ENCODE peak calls at places on chromosomes 3 and 15, in seven cellular contexts. One of them, this sample, is unnamed.

GRCh38 chr3:131221731-131222130 is 159.8 kb upstream of the NUDT16 start:
- DNase-seq in kidney epithelial cell: no peak
- DNase-seq in stimulated activated CD4-positive, alpha-beta T cell treated with anti-CD3 and anti-CD28 coated beads, Interleukin-1b, Interleukin-23, amount 100 ng/mL, for 24 hours: no peak
- DNase-seq in stimulated activated CD8-positive, alpha-beta memory T cell treated with anti-CD3 and anti-CD28 coated beads, Interleukin-15, amount 100 ng/mL, for 4 hours: no peak
- DNase-seq in nephron progenitor cell: no peak
- DNase-seq in right atrium auricular region: no peak
- DNase-seq in activated CD4-positive, alpha-beta T cell treated with anti-CD3 and anti-CD28 coated beads, Interleukin-2, amount 50 U/mL, for 1 hour: no peak
- DNase-seq in this sample: no peak

GRCh38 chr3:182201769-182202168 is 490.0 kb downstream of the SOX2 start:
- DNase-seq in kidney epithelial cell: no peak
- DNase-seq in stimulated activated CD4-positive, alpha-beta T cell treated with anti-CD3 and anti-CD28 coated beads, Interleukin-1b, Interleukin-23, amount 100 ng/mL, for 24 hours: no peak
- DNase-seq in stimulated activated CD8-positive, alpha-beta memory T cell treated with anti-CD3 and anti-CD28 coated beads, Interleukin-15, amount 100 ng/mL, for 4 hours: no peak
- DNase-seq in nephron progenitor cell: no peak
- DNase-seq in right atrium auricular region: no peak
- DNase-seq in activated CD4-positive, alpha-beta T cell treated with anti-CD3 and anti-CD28 coated beads, Interleukin-2, amount 50 U/mL, for 1 hour: no peak
- DNase-seq in this sample: no peak

GRCh38 chr3:160027541-160028195 is 39.0 kb downstream of the IL12A start:
- DNase-seq in kidney epithelial cell: no peak
- DNase-seq in stimulated activated CD4-positive, alpha-beta T cell treated with anti-CD3 and anti-CD28 coated beads, Interleukin-1b, Interleukin-23, amount 100 ng/mL, for 24 hours: no peak
- DNase-seq in stimulated activated CD8-positive, alpha-beta memory T cell treated with anti-CD3 and anti-CD28 coated beads, Interleukin-15, amount 100 ng/mL, for 4 hours: no peak
- DNase-seq in nephron progenitor cell: no peak
- DNase-seq in right atrium auricular region: no peak
- DNase-seq in activated CD4-positive, alpha-beta T cell treated with anti-CD3 and anti-CD28 coated beads, Interleukin-2, amount 50 U/mL, for 1 hour: no peak
- DNase-seq in this sample: no peak

GRCh38 chr15:38588672-38589071 is 24.1 kb upstream of the RASGRP1 start:
- DNase-seq in kidney epithelial cell: no peak
- DNase-seq in stimulated activated CD4-positive, alpha-beta T cell treated with anti-CD3 and anti-CD28 coated beads, Interleukin-1b, Interleukin-23, amount 100 ng/mL, for 24 hours: no peak
- DNase-seq in stimulated activated CD8-positive, alpha-beta memory T cell treated with anti-CD3 and anti-CD28 coated beads, Interleukin-15, amount 100 ng/mL, for 4 hours: no peak
- DNase-seq in nephron progenitor cell: no peak
- DNase-seq in right atrium auricular region: no peak
- DNase-seq in activated CD4-positive, alpha-beta T cell treated with anti-CD3 and anti-CD28 coated beads, Interleukin-2, amount 50 U/mL, for 1 hour: no peak
- DNase-seq in this sample: no peak

GRCh38 chr3:21326704-21327103 is 424.3 kb downstream of the ZNF385D start:
- DNase-seq in kidney epithelial cell: no peak
- DNase-seq in stimulated activated CD4-positive, alpha-beta T cell treated with anti-CD3 and anti-CD28 coated beads, Interleukin-1b, Interleukin-23, amount 100 ng/mL, for 24 hours: no peak
- DNase-seq in stimulated activated CD8-positive, alpha-beta memory T cell treated with anti-CD3 and anti-CD28 coated beads, Interleukin-15, amount 100 ng/mL, for 4 hours: no peak
- DNase-seq in nephron progenitor cell: no peak
- DNase-seq in right atrium auricular region: no peak
- DNase-seq in activated CD4-positive, alpha-beta T cell treated with anti-CD3 and anti-CD28 coated beads, Interleukin-2, amount 50 U/mL, for 1 hour: no peak
- DNase-seq in this sample: no peak

GRCh38 chr15:45442497-45443135 is 64.3 kb upstream of the GATM start:
- DNase-seq in kidney epithelial cell: no peak
- DNase-seq in stimulated activated CD4-positive, alpha-beta T cell treated with anti-CD3 and anti-CD28 coated beads, Interleukin-1b, Interleukin-23, amount 100 ng/mL, for 24 hours: no peak
- DNase-seq in stimulated activated CD8-positive, alpha-beta memory T cell treated with anti-CD3 and anti-CD28 coated beads, Interleukin-15, amount 100 ng/mL, for 4 hours: no peak
- DNase-seq in nephron progenitor cell: no peak
- DNase-seq in right atrium auricular region: peak
- DNase-seq in activated CD4-positive, alpha-beta T cell treated with anti-CD3 and anti-CD28 coated beads, Interleukin-2, amount 50 U/mL, for 1 hour: no peak
- DNase-seq in this sample: no peak

GRCh38 chr15:101255615-101256350 is 3.9 kb upstream of the CHSY1 start:
- DNase-seq in kidney epithelial cell: no peak
- DNase-seq in stimulated activated CD4-positive, alpha-beta T cell treated with anti-CD3 and anti-CD28 coated beads, Interleukin-1b, Interleukin-23, amount 100 ng/mL, for 24 hours: no peak
- DNase-seq in stimulated activated CD8-positive, alpha-beta memory T cell treated with anti-CD3 and anti-CD28 coated beads, Interleukin-15, amount 100 ng/mL, for 4 hours: no peak
- DNase-seq in nephron progenitor cell: no peak
- DNase-seq in right atrium auricular region: no peak
- DNase-seq in activated CD4-positive, alpha-beta T cell treated with anti-CD3 and anti-CD28 coated beads, Interleukin-2, amount 50 U/mL, for 1 hour: no peak
- DNase-seq in this sample: no peak

GRCh38 chr3:184766555-184767261 is 45.3 kb upstream of the VPS8 start:
- DNase-seq in kidney epithelial cell: no peak
- DNase-seq in stimulated activated CD4-positive, alpha-beta T cell treated with anti-CD3 and anti-CD28 coated beads, Interleukin-1b, Interleukin-23, amount 100 ng/mL, for 24 hours: no peak
- DNase-seq in stimulated activated CD8-positive, alpha-beta memory T cell treated with anti-CD3 and anti-CD28 coated beads, Interleukin-15, amount 100 ng/mL, for 4 hours: no peak
- DNase-seq in nephron progenitor cell: no peak
- DNase-seq in right atrium auricular region: no peak
- DNase-seq in activated CD4-positive, alpha-beta T cell treated with anti-CD3 and anti-CD28 coated beads, Interleukin-2, amount 50 U/mL, for 1 hour: no peak
- DNase-seq in this sample: no peak

GRCh38 chr15:57158589-57158988 is 217.7 kb upstream of the CGNL1 start:
- DNase-seq in kidney epithelial cell: peak
- DNase-seq in stimulated activated CD4-positive, alpha-beta T cell treated with anti-CD3 and anti-CD28 coated beads, Interleukin-1b, Interleukin-23, amount 100 ng/mL, for 24 hours: no peak
- DNase-seq in stimulated activated CD8-positive, alpha-beta memory T cell treated with anti-CD3 and anti-CD28 coated beads, Interleukin-15, amount 100 ng/mL, for 4 hours: no peak
- DNase-seq in nephron progenitor cell: no peak
- DNase-seq in right atrium auricular region: no peak
- DNase-seq in activated CD4-positive, alpha-beta T cell treated with anti-CD3 and anti-CD28 coated beads, Interleukin-2, amount 50 U/mL, for 1 hour: no peak
- DNase-seq in this sample: no peak

GRCh38 chr3:194586839-194587238 is 46.4 kb downstream of the TMEM44 start:
- DNase-seq in kidney epithelial cell: no peak
- DNase-seq in stimulated activated CD4-positive, alpha-beta T cell treated with anti-CD3 and anti-CD28 coated beads, Interleukin-1b, Interleukin-23, amount 100 ng/mL, for 24 hours: no peak
- DNase-seq in stimulated activated CD8-positive, alpha-beta memory T cell treated with anti-CD3 and anti-CD28 coated beads, Interleukin-15, amount 100 ng/mL, for 4 hours: no peak
- DNase-seq in nephron progenitor cell: no peak
- DNase-seq in right atrium auricular region: no peak
- DNase-seq in activated CD4-positive, alpha-beta T cell treated with anti-CD3 and anti-CD28 coated beads, Interleukin-2, amount 50 U/mL, for 1 hour: no peak
- DNase-seq in this sample: no peak

GRCh38 chr3:197349368-197349767 is 51.0 kb upstream of the DLG1 start:
- DNase-seq in kidney epithelial cell: no peak
- DNase-seq in stimulated activated CD4-positive, alpha-beta T cell treated with anti-CD3 and anti-CD28 coated beads, Interleukin-1b, Interleukin-23, amount 100 ng/mL, for 24 hours: no peak
- DNase-seq in stimulated activated CD8-positive, alpha-beta memory T cell treated with anti-CD3 and anti-CD28 coated beads, Interleukin-15, amount 100 ng/mL, for 4 hours: no peak
- DNase-seq in nephron progenitor cell: no peak
- DNase-seq in right atrium auricular region: no peak
- DNase-seq in activated CD4-positive, alpha-beta T cell treated with anti-CD3 and anti-CD28 coated beads, Interleukin-2, amount 50 U/mL, for 1 hour: no peak
- DNase-seq in this sample: no peak

GRCh38 chr3:106826861-106827311 is 550.4 kb upstream of the CCDC54 start:
- DNase-seq in kidney epithelial cell: no peak
- DNase-seq in stimulated activated CD4-positive, alpha-beta T cell treated with anti-CD3 and anti-CD28 coated beads, Interleukin-1b, Interleukin-23, amount 100 ng/mL, for 24 hours: no peak
- DNase-seq in stimulated activated CD8-positive, alpha-beta memory T cell treated with anti-CD3 and anti-CD28 coated beads, Interleukin-15, amount 100 ng/mL, for 4 hours: no peak
- DNase-seq in nephron progenitor cell: no peak
- DNase-seq in right atrium auricular region: no peak
- DNase-seq in activated CD4-positive, alpha-beta T cell treated with anti-CD3 and anti-CD28 coated beads, Interleukin-2, amount 50 U/mL, for 1 hour: no peak
- DNase-seq in this sample: no peak

GRCh38 chr3:28198970-28199369 is 42.4 kb upstream of the CMC1 start:
- DNase-seq in kidney epithelial cell: no peak
- DNase-seq in stimulated activated CD4-positive, alpha-beta T cell treated with anti-CD3 and anti-CD28 coated beads, Interleukin-1b, Interleukin-23, amount 100 ng/mL, for 24 hours: no peak
- DNase-seq in stimulated activated CD8-positive, alpha-beta memory T cell treated with anti-CD3 and anti-CD28 coated beads, Interleukin-15, amount 100 ng/mL, for 4 hours: no peak
- DNase-seq in nephron progenitor cell: no peak
- DNase-seq in right atrium auricular region: no peak
- DNase-seq in activated CD4-positive, alpha-beta T cell treated with anti-CD3 and anti-CD28 coated beads, Interleukin-2, amount 50 U/mL, for 1 hour: no peak
- DNase-seq in this sample: no peak

GRCh38 chr3:151316267-151316991 is at the start of gene GPR87:
- DNase-seq in kidney epithelial cell: peak
- DNase-seq in stimulated activated CD4-positive, alpha-beta T cell treated with anti-CD3 and anti-CD28 coated beads, Interleukin-1b, Interleukin-23, amount 100 ng/mL, for 24 hours: no peak
- DNase-seq in stimulated activated CD8-positive, alpha-beta memory T cell treated with anti-CD3 and anti-CD28 coated beads, Interleukin-15, amount 100 ng/mL, for 4 hours: no peak
- DNase-seq in nephron progenitor cell: no peak
- DNase-seq in right atrium auricular region: no peak
- DNase-seq in activated CD4-positive, alpha-beta T cell treated with anti-CD3 and anti-CD28 coated beads, Interleukin-2, amount 50 U/mL, for 1 hour: no peak
- DNase-seq in this sample: no peak

GRCh38 chr3:193835414-193835813 is 242.4 kb downstream of the OPA1 start:
- DNase-seq in kidney epithelial cell: no peak
- DNase-seq in stimulated activated CD4-positive, alpha-beta T cell treated with anti-CD3 and anti-CD28 coated beads, Interleukin-1b, Interleukin-23, amount 100 ng/mL, for 24 hours: no peak
- DNase-seq in stimulated activated CD8-positive, alpha-beta memory T cell treated with anti-CD3 and anti-CD28 coated beads, Interleukin-15, amount 100 ng/mL, for 4 hours: no peak
- DNase-seq in nephron progenitor cell: no peak
- DNase-seq in right atrium auricular region: no peak
- DNase-seq in activated CD4-positive, alpha-beta T cell treated with anti-CD3 and anti-CD28 coated beads, Interleukin-2, amount 50 U/mL, for 1 hour: no peak
- DNase-seq in this sample: no peak

GRCh38 chr3:127233371-127233770 is 40.4 kb downstream of the PRR23E start:
- DNase-seq in kidney epithelial cell: no peak
- DNase-seq in stimulated activated CD4-positive, alpha-beta T cell treated with anti-CD3 and anti-CD28 coated beads, Interleukin-1b, Interleukin-23, amount 100 ng/mL, for 24 hours: no peak
- DNase-seq in stimulated activated CD8-positive, alpha-beta memory T cell treated with anti-CD3 and anti-CD28 coated beads, Interleukin-15, amount 100 ng/mL, for 4 hours: no peak
- DNase-seq in nephron progenitor cell: peak
- DNase-seq in right atrium auricular region: no peak
- DNase-seq in activated CD4-positive, alpha-beta T cell treated with anti-CD3 and anti-CD28 coated beads, Interleukin-2, amount 50 U/mL, for 1 hour: no peak
- DNase-seq in this sample: no peak

GRCh38 chr15:43777293-43777819 is 590 bp upstream of the ELL3 start:
- DNase-seq in kidney epithelial cell: no peak
- DNase-seq in stimulated activated CD4-positive, alpha-beta T cell treated with anti-CD3 and anti-CD28 coated beads, Interleukin-1b, Interleukin-23, amount 100 ng/mL, for 24 hours: peak
- DNase-seq in stimulated activated CD8-positive, alpha-beta memory T cell treated with anti-CD3 and anti-CD28 coated beads, Interleukin-15, amount 100 ng/mL, for 4 hours: peak
- DNase-seq in nephron progenitor cell: peak
- DNase-seq in right atrium auricular region: peak
- DNase-seq in activated CD4-positive, alpha-beta T cell treated with anti-CD3 and anti-CD28 coated beads, Interleukin-2, amount 50 U/mL, for 1 hour: peak
- DNase-seq in this sample: no peak

GRCh38 chr15:66214236-66214635 is 39.3 kb downstream of the MEGF11 start:
- DNase-seq in kidney epithelial cell: no peak
- DNase-seq in stimulated activated CD4-positive, alpha-beta T cell treated with anti-CD3 and anti-CD28 coated beads, Interleukin-1b, Interleukin-23, amount 100 ng/mL, for 24 hours: no peak
- DNase-seq in stimulated activated CD8-positive, alpha-beta memory T cell treated with anti-CD3 and anti-CD28 coated beads, Interleukin-15, amount 100 ng/mL, for 4 hours: no peak
- DNase-seq in nephron progenitor cell: no peak
- DNase-seq in right atrium auricular region: no peak
- DNase-seq in activated CD4-positive, alpha-beta T cell treated with anti-CD3 and anti-CD28 coated beads, Interleukin-2, amount 50 U/mL, for 1 hour: no peak
- DNase-seq in this sample: no peak

GRCh38 chr3:167887096-167887495 is 151.6 kb downstream of the SERPINI1 start:
- DNase-seq in kidney epithelial cell: peak
- DNase-seq in stimulated activated CD4-positive, alpha-beta T cell treated with anti-CD3 and anti-CD28 coated beads, Interleukin-1b, Interleukin-23, amount 100 ng/mL, for 24 hours: no peak
- DNase-seq in stimulated activated CD8-positive, alpha-beta memory T cell treated with anti-CD3 and anti-CD28 coated beads, Interleukin-15, amount 100 ng/mL, for 4 hours: no peak
- DNase-seq in nephron progenitor cell: no peak
- DNase-seq in right atrium auricular region: no peak
- DNase-seq in activated CD4-positive, alpha-beta T cell treated with anti-CD3 and anti-CD28 coated beads, Interleukin-2, amount 50 U/mL, for 1 hour: no peak
- DNase-seq in this sample: no peak

GRCh38 chr3:128911911-128912310 is 32.5 kb downstream of the ACAD9 start:
- DNase-seq in kidney epithelial cell: no peak
- DNase-seq in stimulated activated CD4-positive, alpha-beta T cell treated with anti-CD3 and anti-CD28 coated beads, Interleukin-1b, Interleukin-23, amount 100 ng/mL, for 24 hours: no peak
- DNase-seq in stimulated activated CD8-positive, alpha-beta memory T cell treated with anti-CD3 and anti-CD28 coated beads, Interleukin-15, amount 100 ng/mL, for 4 hours: no peak
- DNase-seq in nephron progenitor cell: no peak
- DNase-seq in right atrium auricular region: no peak
- DNase-seq in activated CD4-positive, alpha-beta T cell treated with anti-CD3 and anti-CD28 coated beads, Interleukin-2, amount 50 U/mL, for 1 hour: no peak
- DNase-seq in this sample: no peak

GRCh38 chr15:63276342-63277043 is 912 bp upstream of the APH1B start:
- DNase-seq in kidney epithelial cell: no peak
- DNase-seq in stimulated activated CD4-positive, alpha-beta T cell treated with anti-CD3 and anti-CD28 coated beads, Interleukin-1b, Interleukin-23, amount 100 ng/mL, for 24 hours: no peak
- DNase-seq in stimulated activated CD8-positive, alpha-beta memory T cell treated with anti-CD3 and anti-CD28 coated beads, Interleukin-15, amount 100 ng/mL, for 4 hours: no peak
- DNase-seq in nephron progenitor cell: no peak
- DNase-seq in right atrium auricular region: no peak
- DNase-seq in activated CD4-positive, alpha-beta T cell treated with anti-CD3 and anti-CD28 coated beads, Interleukin-2, amount 50 U/mL, for 1 hour: no peak
- DNase-seq in this sample: no peak

GRCh38 chr15:95146476-95146875 is 915.1 kb downstream of the MCTP2 start:
- DNase-seq in kidney epithelial cell: no peak
- DNase-seq in stimulated activated CD4-positive, alpha-beta T cell treated with anti-CD3 and anti-CD28 coated beads, Interleukin-1b, Interleukin-23, amount 100 ng/mL, for 24 hours: no peak
- DNase-seq in stimulated activated CD8-positive, alpha-beta memory T cell treated with anti-CD3 and anti-CD28 coated beads, Interleukin-15, amount 100 ng/mL, for 4 hours: no peak
- DNase-seq in nephron progenitor cell: no peak
- DNase-seq in right atrium auricular region: no peak
- DNase-seq in activated CD4-positive, alpha-beta T cell treated with anti-CD3 and anti-CD28 coated beads, Interleukin-2, amount 50 U/mL, for 1 hour: no peak
- DNase-seq in this sample: no peak

GRCh38 chr3:77042892-77043291 is 3.0 kb downstream of the ROBO2 start:
- DNase-seq in kidney epithelial cell: no peak
- DNase-seq in stimulated activated CD4-positive, alpha-beta T cell treated with anti-CD3 and anti-CD28 coated beads, Interleukin-1b, Interleukin-23, amount 100 ng/mL, for 24 hours: no peak
- DNase-seq in stimulated activated CD8-positive, alpha-beta memory T cell treated with anti-CD3 and anti-CD28 coated beads, Interleukin-15, amount 100 ng/mL, for 4 hours: no peak
- DNase-seq in nephron progenitor cell: no peak
- DNase-seq in right atrium auricular region: no peak
- DNase-seq in activated CD4-positive, alpha-beta T cell treated with anti-CD3 and anti-CD28 coated beads, Interleukin-2, amount 50 U/mL, for 1 hour: no peak
- DNase-seq in this sample: no peak

GRCh38 chr3:195033531-195034091 is 237.3 kb downstream of the XXYLT1 start:
- DNase-seq in kidney epithelial cell: peak
- DNase-seq in stimulated activated CD4-positive, alpha-beta T cell treated with anti-CD3 and anti-CD28 coated beads, Interleukin-1b, Interleukin-23, amount 100 ng/mL, for 24 hours: no peak
- DNase-seq in stimulated activated CD8-positive, alpha-beta memory T cell treated with anti-CD3 and anti-CD28 coated beads, Interleukin-15, amount 100 ng/mL, for 4 hours: no peak
- DNase-seq in nephron progenitor cell: no peak
- DNase-seq in right atrium auricular region: no peak
- DNase-seq in activated CD4-positive, alpha-beta T cell treated with anti-CD3 and anti-CD28 coated beads, Interleukin-2, amount 50 U/mL, for 1 hour: no peak
- DNase-seq in this sample: peak

This sample was measured in Caco-2.